ENCODE peak calls at places on chromosomes 4 and X, in eight cellular contexts. Z is NCI-H146; H is iPS-NIHi11; Q is psoas muscle; X is nucleus accumbens; A is NCI-H226; P is posterior cingulate gyrus; W is activated T-cell treated with anti-CD3 and anti-CD28 coated beads, Interleukin-2, amount 50 U/mL, for 4 hours. D is an unnamed sample.
A peak's percentile ranks its signal among the peaks of the same experiment; 100 is the strongest.

GRCh38 chrX:130716822-130717405 is 186.1 kb downstream of the ENOX2 start:
- DNase-seq in Z (no peak), H (no peak), Q (no peak), X (no peak), A (no peak), P (no peak), W (no peak), D (no peak)

GRCh38 chr4:37767546-37767945 is 58.9 kb upstream of the PGM2 start:
- DNase-seq in Z (no peak), H (no peak), Q (peak; percentile 56), X (no peak), A (peak; percentile 51), P (peak; percentile 25), W (no peak), D (no peak)

GRCh38 chr4:116321471-116321870 is 763.9 kb downstream of the TRAM1L1 start:
- DNase-seq in Z (no peak), H (no peak), Q (no peak), X (no peak), A (no peak), P (no peak), W (no peak), D (no peak)

GRCh38 chrX:111282141-111282540 is 11.9 kb upstream of the CAPN6 start:
- DNase-seq in Z (no peak), H (no peak), Q (no peak), X (no peak), A (no peak), P (no peak), W (no peak), D (no peak)

GRCh38 chr4:118732591-118733330 is 47.6 kb downstream of the METTL14 start:
- DNase-seq in Z (no peak), H (no peak), Q (no peak), X (no peak), A (peak; percentile 26), P (no peak), W (no peak), D (no peak)

GRCh38 chr4:124111922-124112321 is 600.6 kb downstream of the ANKRD50 start:
- DNase-seq in Z (peak; percentile 45), H (peak; percentile 52), Q (no peak), X (no peak), A (peak; percentile 24), P (no peak), W (no peak), D (peak; percentile 21)

GRCh38 chr4:187908079-187908501 is 87.5 kb upstream of the ZFP42 start:
- DNase-seq in Z (no peak), H (no peak), Q (no peak), X (no peak), A (no peak), P (no peak), W (no peak), D (no peak)

GRCh38 chrX:42540150-42540549 is 237.8 kb downstream of the PPP1R2C start:
- DNase-seq in Z (no peak), H (no peak), Q (no peak), X (no peak), A (no peak), P (no peak), W (no peak), D (no peak)

D was measured in globus pallidus.